ENCODE peak calls at places on chromosomes 12 and 14, in four cellular contexts. One of them, this sample, is unnamed. For H3K27me3, the result is how much of the 10 kb centered on the place peaks cover.

GRCh38 chr12:94148841-94149780 is 734 bp downstream of the PLXNC1 start:
- DNase-seq in HepG2: no peak
- DNase-seq in transverse colon: peak
- DNase-seq in CD4-positive, alpha-beta memory T cell: peak
- DNase-seq in this sample: peak

GRCh38 chr12:1047898-1048660 is 57.1 kb downstream of the ERC1 start:
- DNase-seq in HepG2: no peak
- DNase-seq in CD4-positive, alpha-beta memory T cell: no peak
- DNase-seq in transverse colon: no peak
- DNase-seq in this sample: no peak

GRCh38 chr12:118528625-118529024 is 152.3 kb downstream of the SUDS3 start:
- DNase-seq in CD4-positive, alpha-beta memory T cell: no peak
- DNase-seq in transverse colon: no peak
- DNase-seq in HepG2: no peak
- DNase-seq in this sample: no peak

GRCh38 chr12:42213023-42213422 is 25.0 kb downstream of the YAF2 start:
- DNase-seq in HepG2: no peak
- DNase-seq in CD4-positive, alpha-beta memory T cell: no peak
- DNase-seq in transverse colon: peak
- DNase-seq in this sample: no peak

GRCh38 chr12:66066071-66066928 is 64.2 kb downstream of the LLPH start:
- DNase-seq in HepG2: peak
- DNase-seq in CD4-positive, alpha-beta memory T cell: no peak
- DNase-seq in transverse colon: no peak
- DNase-seq in this sample: peak

GRCh38 chr12:96107236-96107635 is 71.8 kb upstream of the LTA4H start:
- DNase-seq in CD4-positive, alpha-beta memory T cell: no peak
- DNase-seq in HepG2: no peak
- DNase-seq in transverse colon: no peak
- DNase-seq in this sample: no peak

GRCh38 chr14:51447411-51447810 is 204.3 kb upstream of the FRMD6 start:
- DNase-seq in CD4-positive, alpha-beta memory T cell: no peak
- DNase-seq in transverse colon: no peak
- DNase-seq in HepG2: no peak
- DNase-seq in this sample: no peak

GRCh38 chr14:55180006-55180405 is 11.4 kb downstream of the DLGAP5 start:
- DNase-seq in CD4-positive, alpha-beta memory T cell: no peak
- DNase-seq in transverse colon: no peak
- DNase-seq in HepG2: no peak
- DNase-seq in this sample: no peak

GRCh38 chr12:19129486-19130223 is at the start of gene PLEKHA5:
- DNase-seq in HepG2: peak
- DNase-seq in transverse colon: peak
- DNase-seq in CD4-positive, alpha-beta memory T cell: peak
- DNase-seq in this sample: peak

GRCh38 chr12:39619316-39619659 is 315 bp downstream of the ABCD2 start:
- DNase-seq in transverse colon: peak
- DNase-seq in CD4-positive, alpha-beta memory T cell: no peak
- DNase-seq in HepG2: no peak
- DNase-seq in this sample: no peak

GRCh38 chr14:105376521-105377440 is 21.6 kb upstream of the TEX22 start:
- DNase-seq in transverse colon: no peak
- DNase-seq in HepG2: no peak
- DNase-seq in CD4-positive, alpha-beta memory T cell: no peak
- DNase-seq in this sample: no peak

GRCh38 chr12:24066865-24067264 is 117.4 kb upstream of the SOX5 start:
- DNase-seq in HepG2: no peak
- DNase-seq in transverse colon: no peak
- DNase-seq in CD4-positive, alpha-beta memory T cell: no peak
- DNase-seq in this sample: no peak

GRCh38 chr12:46451276-46452021 is 78.9 kb upstream of the SLC38A2 start:
- DNase-seq in transverse colon: no peak
- DNase-seq in CD4-positive, alpha-beta memory T cell: no peak
- DNase-seq in HepG2: no peak
- DNase-seq in this sample: no peak

GRCh38 chr14:97603201-97603600 is 806.0 kb downstream of the VRK1 start:
- DNase-seq in HepG2: no peak
- DNase-seq in CD4-positive, alpha-beta memory T cell: no peak
- DNase-seq in transverse colon: no peak
- DNase-seq in this sample: no peak

GRCh38 chr12:114403044-114403689 is 2.8 kb downstream of the TBX5 start:
- DNase-seq in HepG2: no peak
- DNase-seq in CD4-positive, alpha-beta memory T cell: no peak
- DNase-seq in transverse colon: no peak
- DNase-seq in this sample: no peak
- H3K27me3 ChIP-seq in HepG2: half or more
- H3K27me3 ChIP-seq in CD4-positive, alpha-beta memory T cell: under half
- H3K27me3 ChIP-seq in transverse colon: half or more
- H3K27me3 ChIP-seq in this sample: under half

GRCh38 chr14:69483765-69484443 is 624 bp upstream of the PLEKHD1 start:
- DNase-seq in HepG2: no peak
- DNase-seq in CD4-positive, alpha-beta memory T cell: no peak
- DNase-seq in transverse colon: peak
- DNase-seq in this sample: no peak

GRCh38 chr14:69487226-69487625 is 2.7 kb downstream of the PLEKHD1 start:
- DNase-seq in transverse colon: no peak
- DNase-seq in CD4-positive, alpha-beta memory T cell: no peak
- DNase-seq in HepG2: no peak
- DNase-seq in this sample: no peak

GRCh38 chr14:69484444-69485113 is at the start of gene PLEKHD1:
- DNase-seq in transverse colon: no peak
- DNase-seq in CD4-positive, alpha-beta memory T cell: no peak
- DNase-seq in HepG2: no peak
- DNase-seq in this sample: no peak

GRCh38 chr14:69485261-69485660 is 733 bp downstream of the PLEKHD1 start:
- DNase-seq in HepG2: no peak
- DNase-seq in transverse colon: no peak
- DNase-seq in CD4-positive, alpha-beta memory T cell: no peak
- DNase-seq in this sample: no peak

DNA sequence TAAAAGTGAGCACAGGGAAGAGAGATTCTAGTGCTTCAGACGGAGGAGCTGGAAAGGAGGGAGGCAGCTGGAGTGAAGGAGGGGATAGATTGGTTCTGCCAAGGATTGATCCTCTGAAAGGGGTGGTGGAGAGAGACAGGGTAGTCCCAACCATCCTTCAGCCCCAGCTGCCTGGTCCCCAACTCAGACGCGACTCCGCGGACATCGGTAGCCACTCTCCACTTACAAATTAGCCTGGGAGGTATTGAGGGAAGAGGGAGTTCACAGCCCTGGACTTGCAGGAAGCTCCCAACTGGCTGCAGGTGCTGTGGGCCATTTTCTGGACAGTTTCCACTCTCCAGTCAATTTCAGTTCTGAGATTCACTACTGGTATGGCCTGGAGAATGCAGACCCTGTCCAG is 1.2 kb downstream of the PLEKHD1 start:
- DNase-seq in CD4-positive, alpha-beta memory T cell: no peak
- DNase-seq in HepG2: no peak
- DNase-seq in transverse colon: no peak
- DNase-seq in this sample: no peak
- H3K27me3 ChIP-seq in CD4-positive, alpha-beta memory T cell: under half
- H3K27me3 ChIP-seq in HepG2: half or more
- H3K27me3 ChIP-seq in transverse colon: half or more
- H3K27me3 ChIP-seq in this sample: under half

GRCh38 chr12:52817699-52818238 is 3.9 kb upstream of the KRT4 start:
- DNase-seq in transverse colon: no peak
- DNase-seq in HepG2: no peak
- DNase-seq in CD4-positive, alpha-beta memory T cell: no peak
- DNase-seq in this sample: peak
- H3K27me3 ChIP-seq in transverse colon: under half
- H3K27me3 ChIP-seq in HepG2: under half
- H3K27me3 ChIP-seq in CD4-positive, alpha-beta memory T cell: under half
- H3K27me3 ChIP-seq in this sample: under half

DNA sequence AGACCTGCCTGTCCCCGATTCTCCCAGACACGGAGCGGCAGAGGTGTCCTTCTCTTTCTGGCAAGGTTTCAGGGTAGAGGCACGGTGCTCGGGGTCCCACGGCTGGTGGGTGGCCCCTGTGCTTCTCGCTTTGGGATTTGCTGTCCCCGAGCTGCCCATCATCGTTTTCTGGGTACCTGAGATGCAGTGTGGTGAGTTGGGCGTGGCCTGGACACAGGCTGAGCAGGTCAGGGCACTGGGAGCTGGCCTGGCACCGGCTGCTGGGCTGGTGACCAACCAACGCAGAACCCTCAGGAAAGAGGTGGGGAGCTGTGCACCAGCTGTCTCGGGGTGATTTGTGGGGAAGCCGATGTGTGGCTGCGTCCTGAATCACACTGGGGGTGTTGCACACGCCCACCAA is 60.9 kb downstream of the KIF26A start:
- DNase-seq in transverse colon: no peak
- DNase-seq in CD4-positive, alpha-beta memory T cell: no peak
- DNase-seq in HepG2: no peak
- DNase-seq in this sample: no peak
- H3K27me3 ChIP-seq in transverse colon: under half
- H3K27me3 ChIP-seq in CD4-positive, alpha-beta memory T cell: under half
- H3K27me3 ChIP-seq in HepG2: under half
- H3K27me3 ChIP-seq in this sample: under half

GRCh38 chr12:129025055-129025454 is 171.8 kb downstream of the GLT1D1 start:
- DNase-seq in CD4-positive, alpha-beta memory T cell: no peak
- DNase-seq in HepG2: no peak
- DNase-seq in transverse colon: no peak
- DNase-seq in this sample: no peak

DNA sequence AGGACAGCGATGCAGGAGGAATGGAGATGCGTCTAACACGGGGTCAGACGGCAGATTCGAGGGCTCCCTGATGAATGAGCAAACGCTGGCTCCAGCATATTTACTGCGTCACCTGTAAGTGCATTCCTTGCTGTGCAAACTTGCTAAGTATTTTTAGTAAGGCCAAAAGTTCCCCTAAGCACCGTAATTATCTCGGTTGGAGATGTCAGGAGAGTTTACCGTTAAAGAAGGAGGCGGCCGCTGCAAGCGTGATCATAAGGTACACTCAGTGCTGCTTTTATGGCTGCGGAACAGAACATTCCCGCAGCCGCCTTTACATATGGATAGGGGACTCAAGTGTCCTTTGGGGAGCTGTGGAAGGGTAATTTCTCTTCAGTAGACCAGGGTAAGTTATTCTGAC is 175.5 kb downstream of the GLT1D1 start:
- DNase-seq in CD4-positive, alpha-beta memory T cell: no peak
- DNase-seq in HepG2: no peak
- DNase-seq in transverse colon: no peak
- DNase-seq in this sample: no peak
- H3K27me3 ChIP-seq in CD4-positive, alpha-beta memory T cell: under half
- H3K27me3 ChIP-seq in HepG2: under half
- H3K27me3 ChIP-seq in transverse colon: under half
- H3K27me3 ChIP-seq in this sample: under half